ENCODE peak calls at places on chromosomes 2 and 18, in six cellular contexts. One of them, this sample, is unnamed.

GRCh38 chr2:162075689-162076132 is 1.7 kb upstream of the DPP4 start:
- DNase-seq in GM12865: no peak
- DNase-seq in activated CD4-positive, alpha-beta memory T cell treated with anti-CD3 and anti-CD28 coated beads for 36 hours: no peak
- DNase-seq in aorta: no peak
- DNase-seq in T-helper 9 cell: no peak
- DNase-seq in EL: peak
- DNase-seq in this sample: no peak

GRCh38 chr18:8514409-8514808 is 94.8 kb upstream of the RAB12 start:
- DNase-seq in T-helper 9 cell: no peak
- DNase-seq in aorta: no peak
- DNase-seq in EL: no peak
- DNase-seq in GM12865: no peak
- DNase-seq in activated CD4-positive, alpha-beta memory T cell treated with anti-CD3 and anti-CD28 coated beads for 36 hours: no peak
- DNase-seq in this sample: no peak

GRCh38 chr2:26696352-26696816 is 3.9 kb downstream of the KCNK3 start:
- DNase-seq in aorta: peak
- DNase-seq in EL: peak
- DNase-seq in activated CD4-positive, alpha-beta memory T cell treated with anti-CD3 and anti-CD28 coated beads for 36 hours: peak
- DNase-seq in GM12865: no peak
- DNase-seq in T-helper 9 cell: no peak
- DNase-seq in this sample: no peak

GRCh38 chr18:4207383-4207782 is 247.7 kb downstream of the DLGAP1 start:
- DNase-seq in activated CD4-positive, alpha-beta memory T cell treated with anti-CD3 and anti-CD28 coated beads for 36 hours: no peak
- DNase-seq in EL: no peak
- DNase-seq in GM12865: no peak
- DNase-seq in T-helper 9 cell: no peak
- DNase-seq in aorta: no peak
- DNase-seq in this sample: no peak

GRCh38 chr18:5584751-5585417 is 41.1 kb upstream of the EPB41L3 start:
- DNase-seq in GM12865: no peak
- DNase-seq in T-helper 9 cell: no peak
- DNase-seq in activated CD4-positive, alpha-beta memory T cell treated with anti-CD3 and anti-CD28 coated beads for 36 hours: no peak
- DNase-seq in aorta: no peak
- DNase-seq in EL: no peak
- DNase-seq in this sample: no peak

GRCh38 chr2:205563646-205564045 is 118.7 kb upstream of the NRP2 start:
- DNase-seq in EL: no peak
- DNase-seq in T-helper 9 cell: no peak
- DNase-seq in activated CD4-positive, alpha-beta memory T cell treated with anti-CD3 and anti-CD28 coated beads for 36 hours: peak
- DNase-seq in aorta: peak
- DNase-seq in GM12865: peak
- DNase-seq in this sample: no peak

GRCh38 chr2:219218279-219219112 is at the start of gene ABCB6:
- DNase-seq in GM12865: peak
- DNase-seq in activated CD4-positive, alpha-beta memory T cell treated with anti-CD3 and anti-CD28 coated beads for 36 hours: peak
- DNase-seq in EL: peak
- DNase-seq in aorta: peak
- DNase-seq in T-helper 9 cell: peak
- DNase-seq in this sample: peak

GRCh38 chr2:197575987-197576386 is 60.1 kb downstream of the MOB4 start:
- DNase-seq in EL: peak
- DNase-seq in aorta: peak
- DNase-seq in T-helper 9 cell: no peak
- DNase-seq in GM12865: no peak
- DNase-seq in activated CD4-positive, alpha-beta memory T cell treated with anti-CD3 and anti-CD28 coated beads for 36 hours: no peak
- DNase-seq in this sample: no peak

GRCh38 chr2:193810533-193810932 is 1615.8 kb upstream of the TMEFF2 start:
- DNase-seq in activated CD4-positive, alpha-beta memory T cell treated with anti-CD3 and anti-CD28 coated beads for 36 hours: no peak
- DNase-seq in EL: no peak
- DNase-seq in T-helper 9 cell: no peak
- DNase-seq in GM12865: no peak
- DNase-seq in aorta: no peak
- DNase-seq in this sample: no peak

GRCh38 chr18:67590571-67591141 is 74.1 kb upstream of the DSEL start:
- DNase-seq in activated CD4-positive, alpha-beta memory T cell treated with anti-CD3 and anti-CD28 coated beads for 36 hours: no peak
- DNase-seq in aorta: no peak
- DNase-seq in T-helper 9 cell: no peak
- DNase-seq in EL: peak
- DNase-seq in GM12865: no peak
- DNase-seq in this sample: no peak

GRCh38 chr2:56117764-56118163 is 66.0 kb upstream of the CCDC85A start:
- DNase-seq in activated CD4-positive, alpha-beta memory T cell treated with anti-CD3 and anti-CD28 coated beads for 36 hours: no peak
- DNase-seq in T-helper 9 cell: no peak
- DNase-seq in EL: no peak
- DNase-seq in GM12865: no peak
- DNase-seq in aorta: no peak
- DNase-seq in this sample: no peak

GRCh38 chr2:28394331-28394877 is 1.7 kb downstream of the FOSL2 start:
- DNase-seq in activated CD4-positive, alpha-beta memory T cell treated with anti-CD3 and anti-CD28 coated beads for 36 hours: no peak
- DNase-seq in aorta: peak
- DNase-seq in T-helper 9 cell: no peak
- DNase-seq in EL: peak
- DNase-seq in GM12865: no peak
- DNase-seq in this sample: no peak

GRCh38 chr2:20113004-20113796 is 61.8 kb upstream of the LAPTM4A start:
- DNase-seq in GM12865: no peak
- DNase-seq in activated CD4-positive, alpha-beta memory T cell treated with anti-CD3 and anti-CD28 coated beads for 36 hours: no peak
- DNase-seq in T-helper 9 cell: no peak
- DNase-seq in aorta: no peak
- DNase-seq in EL: no peak
- DNase-seq in this sample: no peak

GRCh38 chr2:230868947-230869690 is 4.4 kb downstream of the ITM2C start:
- DNase-seq in activated CD4-positive, alpha-beta memory T cell treated with anti-CD3 and anti-CD28 coated beads for 36 hours: no peak
- DNase-seq in EL: no peak
- DNase-seq in GM12865: no peak
- DNase-seq in T-helper 9 cell: no peak
- DNase-seq in aorta: peak
- DNase-seq in this sample: no peak

GRCh38 chr2:205763708-205764501 is 81.6 kb downstream of the NRP2 start:
- DNase-seq in aorta: peak
- DNase-seq in T-helper 9 cell: no peak
- DNase-seq in EL: peak
- DNase-seq in GM12865: no peak
- DNase-seq in activated CD4-positive, alpha-beta memory T cell treated with anti-CD3 and anti-CD28 coated beads for 36 hours: peak
- DNase-seq in this sample: no peak

GRCh38 chr2:144111443-144111842 is 408.5 kb downstream of the ZEB2 start:
- DNase-seq in T-helper 9 cell: no peak
- DNase-seq in GM12865: no peak
- DNase-seq in activated CD4-positive, alpha-beta memory T cell treated with anti-CD3 and anti-CD28 coated beads for 36 hours: no peak
- DNase-seq in EL: peak
- DNase-seq in aorta: no peak
- DNase-seq in this sample: no peak

GRCh38 chr2:28506112-28506511 is 10.3 kb downstream of the PLB1 start:
- DNase-seq in T-helper 9 cell: no peak
- DNase-seq in aorta: no peak
- DNase-seq in activated CD4-positive, alpha-beta memory T cell treated with anti-CD3 and anti-CD28 coated beads for 36 hours: peak
- DNase-seq in EL: no peak
- DNase-seq in GM12865: no peak
- DNase-seq in this sample: no peak

GRCh38 chr2:70974592-70974991 is 3.8 kb upstream of the ANKRD53 start:
- DNase-seq in aorta: no peak
- DNase-seq in activated CD4-positive, alpha-beta memory T cell treated with anti-CD3 and anti-CD28 coated beads for 36 hours: no peak
- DNase-seq in GM12865: no peak
- DNase-seq in EL: no peak
- DNase-seq in T-helper 9 cell: no peak
- DNase-seq in this sample: no peak